ENCODE peak calls at places on chromosomes 5 and 9, in ten cellular contexts. One of them, this sample, is unnamed.

GRCh38 chr5:56409331-56410190 is 176.4 kb upstream of the ANKRD55 start:
- DNase-seq in fibroblast of the aortic adventitia: peak
- DNase-seq in SK-N-SH: no peak
- DNase-seq in H1: no peak
- DNase-seq in A549: peak
- DNase-seq in testis: no peak
- DNase-seq in choroid plexus epithelial cell: peak
- DNase-seq in breast epithelium: no peak
- DNase-seq in H7: no peak
- DNase-seq in Peyer's patch: no peak
- DNase-seq in this sample: no peak

GRCh38 chr5:56587381-56588124 is 227.8 kb upstream of the MAP3K1 start:
- DNase-seq in fibroblast of the aortic adventitia: no peak
- DNase-seq in SK-N-SH: no peak
- DNase-seq in H1: no peak
- DNase-seq in A549: no peak
- DNase-seq in testis: no peak
- DNase-seq in choroid plexus epithelial cell: no peak
- DNase-seq in breast epithelium: no peak
- DNase-seq in H7: no peak
- DNase-seq in Peyer's patch: no peak
- DNase-seq in this sample: no peak

GRCh38 chr9:128593856-128594255 is 41.5 kb downstream of the SPTAN1 start:
- DNase-seq in fibroblast of the aortic adventitia: no peak
- DNase-seq in SK-N-SH: no peak
- DNase-seq in H1: no peak
- DNase-seq in A549: no peak
- DNase-seq in testis: no peak
- DNase-seq in choroid plexus epithelial cell: no peak
- DNase-seq in breast epithelium: no peak
- DNase-seq in H7: no peak
- DNase-seq in Peyer's patch: no peak
- DNase-seq in this sample: no peak

GRCh38 chr5:172731286-172732073 is 39.5 kb downstream of the DUSP1 start:
- DNase-seq in fibroblast of the aortic adventitia: no peak
- DNase-seq in SK-N-SH: no peak
- DNase-seq in H1: no peak
- DNase-seq in A549: peak
- DNase-seq in testis: no peak
- DNase-seq in choroid plexus epithelial cell: no peak
- DNase-seq in breast epithelium: peak
- DNase-seq in H7: no peak
- DNase-seq in Peyer's patch: peak
- DNase-seq in this sample: peak

GRCh38 chr5:60473654-60474053 is 226.3 kb downstream of the DEPDC1B start:
- DNase-seq in fibroblast of the aortic adventitia: no peak
- DNase-seq in SK-N-SH: no peak
- DNase-seq in H1: no peak
- DNase-seq in A549: no peak
- DNase-seq in testis: no peak
- DNase-seq in choroid plexus epithelial cell: no peak
- DNase-seq in breast epithelium: no peak
- DNase-seq in H7: no peak
- DNase-seq in Peyer's patch: no peak
- DNase-seq in this sample: no peak

GRCh38 chr9:126327016-126327749 is 554 bp downstream of the MVB12B start:
- DNase-seq in fibroblast of the aortic adventitia: no peak
- DNase-seq in SK-N-SH: peak
- DNase-seq in H1: peak
- DNase-seq in A549: peak
- DNase-seq in testis: peak
- DNase-seq in choroid plexus epithelial cell: no peak
- DNase-seq in breast epithelium: no peak
- DNase-seq in H7: peak
- DNase-seq in Peyer's patch: peak
- DNase-seq in this sample: peak

GRCh38 chr5:11251242-11251641 is 490.2 kb upstream of the DAP start:
- DNase-seq in fibroblast of the aortic adventitia: no peak
- DNase-seq in SK-N-SH: no peak
- DNase-seq in H1: no peak
- DNase-seq in A549: no peak
- DNase-seq in testis: no peak
- DNase-seq in choroid plexus epithelial cell: peak
- DNase-seq in breast epithelium: no peak
- DNase-seq in H7: no peak
- DNase-seq in Peyer's patch: no peak
- DNase-seq in this sample: no peak

GRCh38 chr9:124202447-124202971 is 55.2 kb upstream of the NEK6 start:
- DNase-seq in fibroblast of the aortic adventitia: no peak
- DNase-seq in SK-N-SH: no peak
- DNase-seq in H1: no peak
- DNase-seq in A549: no peak
- DNase-seq in testis: peak
- DNase-seq in choroid plexus epithelial cell: peak
- DNase-seq in breast epithelium: no peak
- DNase-seq in H7: no peak
- DNase-seq in Peyer's patch: peak
- DNase-seq in this sample: peak

GRCh38 chr9:96505316-96505991 is 55.5 kb downstream of the HABP4 start:
- DNase-seq in fibroblast of the aortic adventitia: peak
- DNase-seq in SK-N-SH: no peak
- DNase-seq in H1: no peak
- DNase-seq in A549: no peak
- DNase-seq in testis: peak
- DNase-seq in choroid plexus epithelial cell: no peak
- DNase-seq in breast epithelium: no peak
- DNase-seq in H7: no peak
- DNase-seq in Peyer's patch: no peak
- DNase-seq in this sample: no peak

GRCh38 chr9:133331221-133331620 is 4.8 kb downstream of the SURF6 start:
- DNase-seq in fibroblast of the aortic adventitia: no peak
- DNase-seq in SK-N-SH: no peak
- DNase-seq in H1: no peak
- DNase-seq in A549: no peak
- DNase-seq in testis: no peak
- DNase-seq in choroid plexus epithelial cell: no peak
- DNase-seq in breast epithelium: no peak
- DNase-seq in H7: no peak
- DNase-seq in Peyer's patch: peak
- DNase-seq in this sample: no peak

GRCh38 chr5:172952034-172952511 is 7.2 kb upstream of the RPL26L1 start:
- DNase-seq in fibroblast of the aortic adventitia: peak
- DNase-seq in SK-N-SH: no peak
- DNase-seq in H1: no peak
- DNase-seq in A549: no peak
- DNase-seq in testis: no peak
- DNase-seq in choroid plexus epithelial cell: no peak
- DNase-seq in breast epithelium: no peak
- DNase-seq in H7: no peak
- DNase-seq in Peyer's patch: no peak
- DNase-seq in this sample: no peak

GRCh38 chr9:137380171-137380570 is 42.8 kb downstream of the EXD3 start:
- DNase-seq in fibroblast of the aortic adventitia: no peak
- DNase-seq in SK-N-SH: peak
- DNase-seq in H1: no peak
- DNase-seq in A549: no peak
- DNase-seq in testis: no peak
- DNase-seq in choroid plexus epithelial cell: no peak
- DNase-seq in breast epithelium: no peak
- DNase-seq in H7: peak
- DNase-seq in Peyer's patch: no peak
- DNase-seq in this sample: no peak

GRCh38 chr9:131773911-131774379 is 34.1 kb upstream of the RAPGEF1 start:
- DNase-seq in fibroblast of the aortic adventitia: peak
- DNase-seq in SK-N-SH: no peak
- DNase-seq in H1: peak
- DNase-seq in A549: peak
- DNase-seq in testis: peak
- DNase-seq in choroid plexus epithelial cell: peak
- DNase-seq in breast epithelium: no peak
- DNase-seq in H7: peak
- DNase-seq in Peyer's patch: no peak
- DNase-seq in this sample: peak

GRCh38 chr9:107340920-107341632 is 58.0 kb downstream of the RAD23B start:
- DNase-seq in fibroblast of the aortic adventitia: peak
- DNase-seq in SK-N-SH: peak
- DNase-seq in H1: peak
- DNase-seq in A549: peak
- DNase-seq in testis: peak
- DNase-seq in choroid plexus epithelial cell: peak
- DNase-seq in breast epithelium: peak
- DNase-seq in H7: peak
- DNase-seq in Peyer's patch: peak
- DNase-seq in this sample: peak

GRCh38 chr5:374631-375335 is 53.3 kb downstream of the AHRR start:
- DNase-seq in fibroblast of the aortic adventitia: no peak
- DNase-seq in SK-N-SH: peak
- DNase-seq in H1: peak
- DNase-seq in A549: no peak
- DNase-seq in testis: peak
- DNase-seq in choroid plexus epithelial cell: no peak
- DNase-seq in breast epithelium: no peak
- DNase-seq in H7: peak
- DNase-seq in Peyer's patch: peak
- DNase-seq in this sample: peak

GRCh38 chr9:18442629-18443491 is 31.1 kb upstream of the ADAMTSL1 start:
- DNase-seq in fibroblast of the aortic adventitia: peak
- DNase-seq in SK-N-SH: peak
- DNase-seq in H1: peak
- DNase-seq in A549: peak
- DNase-seq in testis: peak
- DNase-seq in choroid plexus epithelial cell: peak
- DNase-seq in breast epithelium: peak
- DNase-seq in H7: peak
- DNase-seq in Peyer's patch: peak
- DNase-seq in this sample: peak

GRCh38 chr5:153496835-153497234 is 6.4 kb downstream of the GRIA1 start:
- DNase-seq in fibroblast of the aortic adventitia: peak
- DNase-seq in SK-N-SH: peak
- DNase-seq in H1: no peak
- DNase-seq in A549: no peak
- DNase-seq in testis: no peak
- DNase-seq in choroid plexus epithelial cell: peak
- DNase-seq in breast epithelium: no peak
- DNase-seq in H7: peak
- DNase-seq in Peyer's patch: no peak
- DNase-seq in this sample: peak

GRCh38 chr5:153489611-153490010 is 859 bp upstream of the GRIA1 start:
- DNase-seq in fibroblast of the aortic adventitia: no peak
- DNase-seq in SK-N-SH: no peak
- DNase-seq in H1: no peak
- DNase-seq in A549: no peak
- DNase-seq in testis: no peak
- DNase-seq in choroid plexus epithelial cell: no peak
- DNase-seq in breast epithelium: no peak
- DNase-seq in H7: no peak
- DNase-seq in Peyer's patch: no peak
- DNase-seq in this sample: no peak

GRCh38 chr5:153490124-153491085 is at the start of gene GRIA1:
- DNase-seq in fibroblast of the aortic adventitia: no peak
- DNase-seq in SK-N-SH: peak
- DNase-seq in H1: peak
- DNase-seq in A549: no peak
- DNase-seq in testis: no peak
- DNase-seq in choroid plexus epithelial cell: peak
- DNase-seq in breast epithelium: no peak
- DNase-seq in H7: peak
- DNase-seq in Peyer's patch: no peak
- DNase-seq in this sample: peak

GRCh38 chr5:153491408-153491807 is 938 bp downstream of the GRIA1 start:
- DNase-seq in fibroblast of the aortic adventitia: no peak
- DNase-seq in SK-N-SH: no peak
- DNase-seq in H1: no peak
- DNase-seq in A549: no peak
- DNase-seq in testis: no peak
- DNase-seq in choroid plexus epithelial cell: no peak
- DNase-seq in breast epithelium: no peak
- DNase-seq in H7: no peak
- DNase-seq in Peyer's patch: no peak
- DNase-seq in this sample: no peak
- H3K4me3 ChIP-seq in fibroblast of the aortic adventitia: no peak
- H3K4me3 ChIP-seq in SK-N-SH: no peak
- H3K4me3 ChIP-seq in H1: no peak
- H3K4me3 ChIP-seq in A549: no peak
- H3K4me3 ChIP-seq in testis: no peak
- H3K4me3 ChIP-seq in choroid plexus epithelial cell: no peak
- H3K4me3 ChIP-seq in breast epithelium: no peak
- H3K4me3 ChIP-seq in H7: no peak
- H3K4me3 ChIP-seq in Peyer's patch: no peak
- H3K4me3 ChIP-seq in this sample: no peak

DNA sequence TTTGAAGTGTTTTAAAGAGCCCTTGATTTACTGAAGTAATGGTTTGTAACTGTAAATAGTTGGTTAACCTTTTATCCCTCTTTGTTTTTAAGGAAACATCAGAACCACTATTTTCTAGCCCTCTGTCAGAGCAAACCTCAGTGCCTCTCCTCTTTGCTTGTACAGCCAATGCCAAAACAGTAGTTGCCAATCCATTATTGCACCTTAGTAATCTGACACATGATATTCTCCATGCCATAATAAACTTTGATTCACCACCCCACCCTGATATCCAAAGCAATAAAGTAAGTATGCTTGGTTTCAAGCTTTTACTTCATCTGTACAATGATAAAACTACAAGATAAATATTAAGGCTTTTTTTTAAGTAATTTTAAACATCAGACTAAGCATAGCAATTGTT is 100.8 kb downstream of the DMXL1 start:
- DNase-seq in fibroblast of the aortic adventitia: peak
- DNase-seq in SK-N-SH: no peak
- DNase-seq in H1: no peak
- DNase-seq in A549: no peak
- DNase-seq in testis: no peak
- DNase-seq in choroid plexus epithelial cell: no peak
- DNase-seq in breast epithelium: no peak
- DNase-seq in H7: no peak
- DNase-seq in Peyer's patch: no peak
- DNase-seq in this sample: no peak
- H3K4me3 ChIP-seq in fibroblast of the aortic adventitia: no peak
- H3K4me3 ChIP-seq in SK-N-SH: no peak
- H3K4me3 ChIP-seq in H1: no peak
- H3K4me3 ChIP-seq in A549: no peak
- H3K4me3 ChIP-seq in testis: no peak
- H3K4me3 ChIP-seq in choroid plexus epithelial cell: no peak
- H3K4me3 ChIP-seq in breast epithelium: no peak
- H3K4me3 ChIP-seq in H7: no peak
- H3K4me3 ChIP-seq in Peyer's patch: no peak
- H3K4me3 ChIP-seq in this sample: no peak

GRCh38 chr5:1763960-1764605 is 35.6 kb downstream of the MRPL36 start:
- DNase-seq in fibroblast of the aortic adventitia: no peak
- DNase-seq in SK-N-SH: no peak
- DNase-seq in H1: peak
- DNase-seq in A549: no peak
- DNase-seq in testis: no peak
- DNase-seq in choroid plexus epithelial cell: no peak
- DNase-seq in breast epithelium: peak
- DNase-seq in H7: peak
- DNase-seq in Peyer's patch: peak
- DNase-seq in this sample: peak
- H3K4me3 ChIP-seq in fibroblast of the aortic adventitia: no peak
- H3K4me3 ChIP-seq in SK-N-SH: no peak
- H3K4me3 ChIP-seq in H1: no peak
- H3K4me3 ChIP-seq in A549: no peak
- H3K4me3 ChIP-seq in testis: no peak
- H3K4me3 ChIP-seq in choroid plexus epithelial cell: no peak
- H3K4me3 ChIP-seq in breast epithelium: no peak
- H3K4me3 ChIP-seq in H7: no peak
- H3K4me3 ChIP-seq in Peyer's patch: no peak
- H3K4me3 ChIP-seq in this sample: no peak

GRCh38 chr9:86350006-86350755 is 4.0 kb downstream of the TUT7 start:
- DNase-seq in fibroblast of the aortic adventitia: no peak
- DNase-seq in SK-N-SH: no peak
- DNase-seq in H1: no peak
- DNase-seq in A549: no peak
- DNase-seq in testis: no peak
- DNase-seq in choroid plexus epithelial cell: no peak
- DNase-seq in breast epithelium: no peak
- DNase-seq in H7: no peak
- DNase-seq in Peyer's patch: no peak
- DNase-seq in this sample: no peak
- H3K4me3 ChIP-seq in fibroblast of the aortic adventitia: no peak
- H3K4me3 ChIP-seq in SK-N-SH: no peak
- H3K4me3 ChIP-seq in H1: no peak
- H3K4me3 ChIP-seq in A549: no peak
- H3K4me3 ChIP-seq in testis: no peak
- H3K4me3 ChIP-seq in choroid plexus epithelial cell: peak
- H3K4me3 ChIP-seq in breast epithelium: peak
- H3K4me3 ChIP-seq in H7: no peak
- H3K4me3 ChIP-seq in Peyer's patch: peak
- H3K4me3 ChIP-seq in this sample: peak

This sample was measured in endodermal cell.